ENCODE peak calls at places on chromosomes 5 and 9, in five cellular contexts. P is transverse colon, Q is kidney epithelial cell, C is A549, R is choroid plexus epithelial cell. I is an unnamed sample.

GRCh38 chr5:139745800-139746690 is 49.6 kb upstream of the PSD2 start:
- DNase-seq in C (peak; percentile 77), R (peak; percentile 92), Q (no peak), P (peak; percentile 66), I (peak; percentile 79)

GRCh38 chr9:129416831-129417604 is 203.9 kb downstream of the C9orf50 start:
- DNase-seq in P (no peak), C (no peak), Q (no peak), R (no peak), I (peak; percentile 47)

GRCh38 chr9:38172601-38173000 is 103.6 kb upstream of the SHB start:
- DNase-seq in C (no peak), Q (no peak), R (no peak), P (no peak), I (no peak)

GRCh38 chr5:58887311-58887710 is 304.4 kb downstream of the RAB3C start:
- DNase-seq in R (no peak), Q (no peak), P (no peak), C (no peak), I (no peak)

GRCh38 chr5:133664422-133664821 is 52.1 kb upstream of the FSTL4 start:
- DNase-seq in Q (peak; percentile 44), R (peak; percentile 10), P (no peak), C (peak; percentile 85), I (no peak)

GRCh38 chr9:6152824-6153223 is 62.8 kb upstream of the IL33 start:
- DNase-seq in P (no peak), R (no peak), Q (no peak), C (no peak), I (no peak)

GRCh38 chr5:142865631-142866030 is 95.5 kb downstream of the ARHGAP26 start:
- DNase-seq in Q (no peak), R (no peak), P (no peak), C (no peak), I (no peak)

GRCh38 chr5:133738271-133738670 is 125.9 kb upstream of the FSTL4 start:
- DNase-seq in Q (no peak), R (peak; percentile 9), P (no peak), C (no peak), I (no peak)

GRCh38 chr5:172669808-172670402 is 28.8 kb downstream of the NEURL1B start:
- DNase-seq in P (no peak), C (no peak), Q (no peak), R (no peak), I (no peak)

GRCh38 chr5:146307796-146308195 is 30.8 kb upstream of the POU4F3 start:
- DNase-seq in C (no peak), Q (no peak), R (no peak), P (no peak), I (no peak)

GRCh38 chr9:4668604-4669003 is 2.3 kb upstream of the SPATA6L start:
- DNase-seq in C (no peak), Q (no peak), R (no peak), P (no peak), I (no peak)

GRCh38 chr9:136859821-136860269 is 6.3 kb downstream of the EDF1 start:
- DNase-seq in C (no peak), Q (no peak), R (no peak), P (peak; percentile 75), I (no peak)

GRCh38 chr9:70883056-70883455 is 238.4 kb downstream of the TRPM3 start:
- DNase-seq in R (peak; percentile 15), P (no peak), Q (peak; percentile 34), C (no peak), I (no peak)

GRCh38 chr9:98240475-98240874 is 15.0 kb downstream of the TBC1D2 start:
- DNase-seq in C (no peak), P (no peak), Q (no peak), R (peak; percentile 29), I (no peak)

GRCh38 chr9:98236881-98237487 is 18.5 kb downstream of the TBC1D2 start:
- DNase-seq in P (peak; percentile 67), Q (no peak), C (no peak), R (no peak), I (no peak)

GRCh38 chr9:98241357-98242104 is 13.9 kb downstream of the TBC1D2 start:
- DNase-seq in Q (no peak), C (no peak), P (no peak), R (no peak), I (no peak)
- TF ChIP-seq CTCF in Q (no peak), C (no peak), P (no peak), R (peak; percentile 32), I (no peak)

GRCh38 chr9:34797367-34797766 is 87.4 kb upstream of the CCL21 start:
- DNase-seq in R (no peak), C (no peak), Q (no peak), P (no peak), I (no peak)
- H3K4me3 ChIP-seq in R (no peak overlapping the region), C (no peak overlapping the region), Q (no peak overlapping the region), P (no peak overlapping the region), I (no peak overlapping the region)

GRCh38 chr5:135997936-135998335 is 30.9 kb upstream of the TGFBI start:
- DNase-seq in R (no peak), C (no peak), Q (no peak), P (no peak), I (no peak)
- TF ChIP-seq CTCF in R (no peak), C (no peak), Q (no peak), P (no peak), I (no peak)

GRCh38 chr9:95285307-95285706 is 32.2 kb downstream of the FANCC start:
- DNase-seq in C (no peak), R (no peak), Q (no peak), P (no peak), I (no peak)

GRCh38 chr9:95282332-95282731 is 35.2 kb downstream of the FANCC start:
- DNase-seq in C (no peak), R (no peak), P (no peak), Q (no peak), I (no peak)

GRCh38 chr9:95283678-95284077 is 33.8 kb downstream of the FANCC start:
- DNase-seq in P (no peak), Q (no peak), R (no peak), C (no peak), I (no peak)

GRCh38 chr9:95284667-95285066 is 32.8 kb downstream of the FANCC start:
- DNase-seq in P (no peak), Q (no peak), R (no peak), C (no peak), I (no peak)

DNA sequence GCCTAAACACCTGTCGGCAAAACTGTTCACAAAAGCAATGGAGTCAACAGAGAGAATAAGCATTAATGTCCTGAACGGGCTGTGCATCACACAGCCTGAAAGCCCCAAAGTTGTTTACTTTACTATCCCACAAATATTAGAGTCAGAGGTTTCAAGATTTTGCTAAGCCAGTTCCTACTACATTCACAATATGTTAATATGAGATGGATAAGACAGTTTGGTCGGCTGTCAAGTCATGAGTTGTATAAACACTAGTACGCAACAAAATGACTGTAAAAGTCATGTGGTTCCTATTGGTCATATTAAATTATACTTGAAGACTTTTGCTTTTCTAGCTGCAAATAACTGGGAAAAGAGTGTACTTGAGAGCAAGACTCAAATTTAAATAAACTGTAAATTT is 33.4 kb downstream of the FANCC start:
- DNase-seq in Q (no peak), C (no peak), R (peak; percentile 42), P (no peak), I (peak; percentile 92)
- H3K4me3 ChIP-seq in Q (no peak overlapping the region), C (no peak overlapping the region), R (no peak overlapping the region), P (no peak overlapping the region), I (no peak overlapping the region)

DNA sequence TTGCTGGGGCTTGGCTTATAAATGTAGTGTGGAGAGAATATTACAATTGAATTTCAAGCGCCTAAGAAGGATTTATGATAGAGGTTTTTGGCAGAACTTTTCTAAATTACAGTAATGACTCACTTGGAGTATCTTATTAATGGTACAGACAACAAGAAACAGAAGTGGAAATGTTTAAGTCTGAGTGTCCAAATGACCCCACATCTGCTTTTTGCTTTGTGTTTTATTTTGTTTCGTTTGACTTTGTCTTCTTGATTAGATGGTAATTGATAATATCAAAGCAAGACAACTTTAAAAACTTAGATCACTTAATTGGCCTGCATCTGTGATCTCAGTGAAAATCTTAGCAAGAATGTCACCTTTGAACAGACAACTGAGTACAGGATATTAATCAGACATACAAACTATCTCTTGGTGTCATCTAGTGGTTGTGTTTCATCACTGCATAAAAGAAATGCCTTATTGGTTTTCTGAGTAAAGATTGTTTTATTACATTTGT is 577.4 kb downstream of the ISL1 start:
- DNase-seq in P (no peak), C (peak; percentile 15), R (peak; percentile 1), Q (no peak), I (no peak)
- TF ChIP-seq CTCF in P (peak; percentile 10), C (no peak), R (no peak), Q (peak; percentile 57), I (no peak)

GRCh38 chr9:96020300-96020821 is 144.9 kb downstream of the ERCC6L2 start:
- DNase-seq in P (no peak), C (no peak), Q (no peak), R (no peak), I (no peak)

GRCh38 chr9:96021616-96022444 is 146.3 kb downstream of the ERCC6L2 start:
- DNase-seq in C (no peak), P (no peak), Q (no peak), R (no peak), I (no peak)

GRCh38 chr9:96022445-96023031 is 147.0 kb downstream of the ERCC6L2 start:
- DNase-seq in C (no peak), Q (no peak), P (peak; percentile 36), R (no peak), I (no peak)

GRCh38 chr9:96015876-96016686 is 140.6 kb downstream of the ERCC6L2 start:
- DNase-seq in R (no peak), P (no peak), C (no peak), Q (no peak), I (no peak)

DNA sequence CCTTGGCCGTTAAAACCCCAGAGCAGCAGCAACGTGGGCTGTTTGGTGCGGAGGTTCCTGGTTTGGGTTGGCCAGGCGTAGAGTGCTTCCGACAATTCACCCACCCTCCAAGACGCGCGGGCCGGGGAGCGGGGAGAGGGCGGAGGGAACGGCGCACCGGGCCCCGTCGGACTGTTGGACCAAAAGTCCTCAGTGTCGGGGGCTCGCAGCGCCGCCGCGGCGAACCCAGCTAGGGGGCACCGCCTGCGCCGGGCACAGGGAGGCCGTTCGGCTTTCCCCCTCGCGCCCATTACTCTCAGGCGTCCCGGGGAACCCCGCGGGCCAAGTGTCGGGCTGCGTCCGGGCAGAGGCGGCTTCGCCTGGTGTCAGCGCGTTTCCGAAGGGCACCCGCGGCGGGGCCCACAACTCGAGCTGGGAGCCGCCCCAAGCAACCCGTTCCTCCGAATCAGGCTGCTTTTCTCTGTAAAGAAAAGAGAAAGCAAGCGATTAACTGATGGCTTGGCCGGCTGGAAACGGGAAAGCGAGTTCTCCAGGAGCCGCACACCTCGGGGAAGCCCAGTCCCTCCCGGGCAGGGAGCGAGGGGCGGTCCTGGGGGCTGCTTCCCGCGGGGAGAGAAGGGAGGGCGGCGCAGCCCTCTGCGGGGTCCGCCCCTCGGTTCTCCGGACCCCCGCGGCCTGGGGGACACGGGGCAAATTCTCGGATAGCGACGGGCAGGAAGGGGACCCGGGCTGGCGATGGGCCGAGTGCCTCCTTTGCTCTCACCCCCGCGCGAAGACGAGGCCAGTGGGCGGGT is 145.5 kb downstream of the ERCC6L2 start:
- DNase-seq in P (peak; percentile 33), R (peak; percentile 31), C (no peak), Q (no peak), I (peak; percentile 25)
- H3K4me3 ChIP-seq in P (peak overlapping the region; percentile 35), R (peak overlapping the region; percentile 56), C (peak overlapping the region; percentile 42), Q (peak overlapping the region; percentile 43), I (peak overlapping the region; percentile 63)

GRCh38 chr9:34863426-34863825 is 94.7 kb upstream of the PHF24 start:
- DNase-seq in Q (no peak), R (no peak), P (no peak), C (no peak), I (no peak)

GRCh38 chr9:34866614-34867013 is 91.5 kb upstream of the PHF24 start:
- DNase-seq in P (no peak), C (no peak), R (no peak), Q (no peak), I (no peak)

GRCh38 chr9:34869390-34869789 is 88.7 kb upstream of the PHF24 start:
- DNase-seq in C (peak; percentile 47), R (peak; percentile 68), P (no peak), Q (no peak), I (peak; percentile 56)
- TF ChIP-seq CTCF in C (peak; percentile 20), R (peak; percentile 68), P (no peak), Q (peak; percentile 21), I (peak; percentile 52)

I was measured in fibroblast of villous mesenchyme.